ENCODE peak calls at places on chromosomes 6 and 20, in seven cellular contexts. One of them, this sample, is unnamed.

GRCh38 chr6:74946961-74947360 is 258.9 kb downstream of the COL12A1 start:
- DNase-seq in NT2/D1: no peak
- DNase-seq in neuronal stem cell: no peak
- DNase-seq in ovary: no peak
- DNase-seq in upper lobe of right lung: no peak
- DNase-seq in GM12878: no peak
- DNase-seq in IMR-90: peak; percentile 78
- DNase-seq in this sample: peak; percentile 45

GRCh38 chr20:17888044-17888443 is 80.5 kb downstream of the SNX5 start:
- DNase-seq in neuronal stem cell: no peak
- DNase-seq in upper lobe of right lung: no peak
- DNase-seq in NT2/D1: no peak
- DNase-seq in GM12878: no peak
- DNase-seq in ovary: no peak
- DNase-seq in IMR-90: no peak
- DNase-seq in this sample: no peak

GRCh38 chr6:166567107-166567506 is 19.4 kb downstream of the RAMACL start:
- DNase-seq in GM12878: no peak
- DNase-seq in IMR-90: peak; percentile 99
- DNase-seq in NT2/D1: no peak
- DNase-seq in ovary: no peak
- DNase-seq in neuronal stem cell: no peak
- DNase-seq in upper lobe of right lung: no peak
- DNase-seq in this sample: peak; percentile 78

GRCh38 chr6:149484733-149485700 is at the start of gene ZC3H12D:
- DNase-seq in IMR-90: peak; percentile 33
- DNase-seq in upper lobe of right lung: peak; percentile 75
- DNase-seq in neuronal stem cell: no peak
- DNase-seq in NT2/D1: no peak
- DNase-seq in ovary: no peak
- DNase-seq in GM12878: no peak
- DNase-seq in this sample: peak; percentile 18

GRCh38 chr6:43171284-43172126 is 436 bp downstream of the SRF start:
- DNase-seq in ovary: peak; percentile 63
- DNase-seq in GM12878: no peak
- DNase-seq in IMR-90: no peak
- DNase-seq in upper lobe of right lung: peak; percentile 69
- DNase-seq in NT2/D1: no peak
- DNase-seq in neuronal stem cell: no peak
- DNase-seq in this sample: peak; percentile 63

GRCh38 chr20:37901667-37902503 is 1.0 kb upstream of the VSTM2L start:
- DNase-seq in IMR-90: peak; percentile 60
- DNase-seq in neuronal stem cell: no peak
- DNase-seq in NT2/D1: no peak
- DNase-seq in ovary: peak; percentile 33
- DNase-seq in GM12878: no peak
- DNase-seq in upper lobe of right lung: no peak
- DNase-seq in this sample: peak; percentile 40

GRCh38 chr20:43799741-43800140 is 72.9 kb upstream of the GTSF1L start:
- DNase-seq in GM12878: no peak
- DNase-seq in upper lobe of right lung: no peak
- DNase-seq in neuronal stem cell: no peak
- DNase-seq in NT2/D1: no peak
- DNase-seq in ovary: no peak
- DNase-seq in IMR-90: no peak
- DNase-seq in this sample: no peak

GRCh38 chr20:33482581-33482980 is 7.3 kb upstream of the CBFA2T2 start:
- DNase-seq in neuronal stem cell: no peak
- DNase-seq in GM12878: no peak
- DNase-seq in upper lobe of right lung: peak; percentile 4
- DNase-seq in ovary: no peak
- DNase-seq in NT2/D1: no peak
- DNase-seq in IMR-90: no peak
- DNase-seq in this sample: no peak

GRCh38 chr6:130322673-130323268 is 43.0 kb upstream of the TMEM200A start:
- DNase-seq in upper lobe of right lung: no peak
- DNase-seq in IMR-90: peak; percentile 82
- DNase-seq in GM12878: peak; percentile 17
- DNase-seq in neuronal stem cell: peak; percentile 39
- DNase-seq in NT2/D1: peak; percentile 39
- DNase-seq in ovary: peak; percentile 37
- DNase-seq in this sample: peak; percentile 90

GRCh38 chr20:58182521-58183140 is 45.8 kb downstream of the ANKRD60 start:
- DNase-seq in IMR-90: no peak
- DNase-seq in ovary: no peak
- DNase-seq in NT2/D1: no peak
- DNase-seq in GM12878: no peak
- DNase-seq in neuronal stem cell: no peak
- DNase-seq in upper lobe of right lung: no peak
- DNase-seq in this sample: no peak

GRCh38 chr20:7627734-7628663 is 312.3 kb downstream of the HAO1 start:
- DNase-seq in neuronal stem cell: no peak
- DNase-seq in upper lobe of right lung: no peak
- DNase-seq in IMR-90: no peak
- DNase-seq in ovary: no peak
- DNase-seq in NT2/D1: no peak
- DNase-seq in GM12878: no peak
- DNase-seq in this sample: peak; percentile 26

GRCh38 chr6:76992553-76992952 is 470.7 kb downstream of the HTR1B start:
- DNase-seq in IMR-90: no peak
- DNase-seq in ovary: no peak
- DNase-seq in neuronal stem cell: no peak
- DNase-seq in GM12878: no peak
- DNase-seq in NT2/D1: no peak
- DNase-seq in upper lobe of right lung: no peak
- DNase-seq in this sample: no peak

GRCh38 chr6:38715016-38715809 is at the start of gene DNAH8:
- DNase-seq in IMR-90: no peak
- DNase-seq in NT2/D1: no peak
- DNase-seq in GM12878: no peak
- DNase-seq in neuronal stem cell: no peak
- DNase-seq in ovary: no peak
- DNase-seq in upper lobe of right lung: no peak
- DNase-seq in this sample: peak; percentile 47

GRCh38 chr6:127186889-127187288 is 68.4 kb downstream of the RSPO3 start:
- DNase-seq in NT2/D1: no peak
- DNase-seq in upper lobe of right lung: peak; percentile 91
- DNase-seq in GM12878: no peak
- DNase-seq in IMR-90: no peak
- DNase-seq in ovary: peak; percentile 12
- DNase-seq in neuronal stem cell: no peak
- DNase-seq in this sample: no peak

GRCh38 chr6:97548354-97548753 is 265.3 kb upstream of the MMS22L start:
- DNase-seq in GM12878: no peak
- DNase-seq in neuronal stem cell: no peak
- DNase-seq in upper lobe of right lung: no peak
- DNase-seq in IMR-90: no peak
- DNase-seq in NT2/D1: no peak
- DNase-seq in ovary: no peak
- DNase-seq in this sample: no peak

GRCh38 chr20:12970372-12970821 is 38.4 kb upstream of the SPTLC3 start:
- DNase-seq in upper lobe of right lung: no peak
- DNase-seq in neuronal stem cell: peak; percentile 15
- DNase-seq in GM12878: no peak
- DNase-seq in IMR-90: peak; percentile 51
- DNase-seq in NT2/D1: peak; percentile 6
- DNase-seq in ovary: no peak
- DNase-seq in this sample: peak; percentile 77

GRCh38 chr6:43827898-43828297 is 57.9 kb downstream of the VEGFA start:
- DNase-seq in GM12878: no peak
- DNase-seq in IMR-90: no peak
- DNase-seq in neuronal stem cell: no peak
- DNase-seq in NT2/D1: no peak
- DNase-seq in upper lobe of right lung: no peak
- DNase-seq in ovary: no peak
- DNase-seq in this sample: no peak

GRCh38 chr6:55100729-55101128 is 73.6 kb upstream of the HCRTR2 start:
- DNase-seq in upper lobe of right lung: no peak
- DNase-seq in NT2/D1: no peak
- DNase-seq in IMR-90: no peak
- DNase-seq in ovary: no peak
- DNase-seq in GM12878: no peak
- DNase-seq in neuronal stem cell: no peak
- DNase-seq in this sample: no peak

GRCh38 chr6:39005774-39006173 is 42.8 kb upstream of the GLP1R start:
- DNase-seq in ovary: no peak
- DNase-seq in GM12878: no peak
- DNase-seq in IMR-90: no peak
- DNase-seq in neuronal stem cell: no peak
- DNase-seq in NT2/D1: no peak
- DNase-seq in upper lobe of right lung: no peak
- DNase-seq in this sample: no peak

GRCh38 chr6:53741001-53741400 is 53.8 kb upstream of the LRRC1 start:
- DNase-seq in ovary: no peak
- DNase-seq in upper lobe of right lung: no peak
- DNase-seq in GM12878: no peak
- DNase-seq in IMR-90: no peak
- DNase-seq in neuronal stem cell: no peak
- DNase-seq in NT2/D1: no peak
- DNase-seq in this sample: no peak

GRCh38 chr6:86775893-86776292 is 161.4 kb upstream of the HTR1E start:
- DNase-seq in GM12878: no peak
- DNase-seq in upper lobe of right lung: no peak
- DNase-seq in NT2/D1: no peak
- DNase-seq in neuronal stem cell: no peak
- DNase-seq in IMR-90: no peak
- DNase-seq in ovary: no peak
- DNase-seq in this sample: no peak

GRCh38 chr6:155171109-155171746 is 92.6 kb upstream of the CLDN20 start:
- DNase-seq in NT2/D1: no peak
- DNase-seq in ovary: peak; percentile 29
- DNase-seq in GM12878: peak; percentile 79
- DNase-seq in neuronal stem cell: no peak
- DNase-seq in upper lobe of right lung: no peak
- DNase-seq in IMR-90: peak; percentile 89
- DNase-seq in this sample: peak; percentile 90
- H3K4me3 ChIP-seq in NT2/D1: no peak overlapping the region
- H3K4me3 ChIP-seq in ovary: no peak overlapping the region
- H3K4me3 ChIP-seq in GM12878: peak overlapping the region; percentile 56
- H3K4me3 ChIP-seq in neuronal stem cell: no peak overlapping the region
- H3K4me3 ChIP-seq in upper lobe of right lung: peak overlapping the region; percentile 0
- H3K4me3 ChIP-seq in IMR-90: no peak overlapping the region
- H3K4me3 ChIP-seq in this sample: peak overlapping the region; percentile 70

GRCh38 chr6:123529058-123529457 is 107.7 kb downstream of the TRDN start:
- DNase-seq in upper lobe of right lung: no peak
- DNase-seq in NT2/D1: no peak
- DNase-seq in GM12878: no peak
- DNase-seq in ovary: no peak
- DNase-seq in neuronal stem cell: no peak
- DNase-seq in IMR-90: no peak
- DNase-seq in this sample: no peak
- H3K4me3 ChIP-seq in upper lobe of right lung: no peak overlapping the region
- H3K4me3 ChIP-seq in NT2/D1: no peak overlapping the region
- H3K4me3 ChIP-seq in GM12878: no peak overlapping the region
- H3K4me3 ChIP-seq in ovary: no peak overlapping the region
- H3K4me3 ChIP-seq in neuronal stem cell: no peak overlapping the region
- H3K4me3 ChIP-seq in IMR-90: no peak overlapping the region
- H3K4me3 ChIP-seq in this sample: no peak overlapping the region

GRCh38 chr6:125797934-125798444 is 7.2 kb downstream of the NCOA7 start:
- DNase-seq in neuronal stem cell: no peak
- DNase-seq in GM12878: no peak
- DNase-seq in IMR-90: no peak
- DNase-seq in NT2/D1: no peak
- DNase-seq in ovary: no peak
- DNase-seq in upper lobe of right lung: no peak
- DNase-seq in this sample: no peak

GRCh38 chr6:125798734-125799510 is 8.2 kb downstream of the NCOA7 start:
- DNase-seq in GM12878: peak; percentile 72
- DNase-seq in NT2/D1: no peak
- DNase-seq in neuronal stem cell: no peak
- DNase-seq in ovary: no peak
- DNase-seq in IMR-90: no peak
- DNase-seq in upper lobe of right lung: no peak
- DNase-seq in this sample: no peak

GRCh38 chr6:125795301-125795700 is 4.5 kb downstream of the NCOA7 start:
- DNase-seq in upper lobe of right lung: no peak
- DNase-seq in GM12878: no peak
- DNase-seq in ovary: no peak
- DNase-seq in IMR-90: no peak
- DNase-seq in NT2/D1: no peak
- DNase-seq in neuronal stem cell: no peak
- DNase-seq in this sample: no peak

GRCh38 chr6:125794342-125795137 is 3.8 kb downstream of the NCOA7 start:
- DNase-seq in NT2/D1: no peak
- DNase-seq in upper lobe of right lung: no peak
- DNase-seq in ovary: no peak
- DNase-seq in GM12878: no peak
- DNase-seq in IMR-90: peak; percentile 55
- DNase-seq in neuronal stem cell: no peak
- DNase-seq in this sample: peak; percentile 82

DNA sequence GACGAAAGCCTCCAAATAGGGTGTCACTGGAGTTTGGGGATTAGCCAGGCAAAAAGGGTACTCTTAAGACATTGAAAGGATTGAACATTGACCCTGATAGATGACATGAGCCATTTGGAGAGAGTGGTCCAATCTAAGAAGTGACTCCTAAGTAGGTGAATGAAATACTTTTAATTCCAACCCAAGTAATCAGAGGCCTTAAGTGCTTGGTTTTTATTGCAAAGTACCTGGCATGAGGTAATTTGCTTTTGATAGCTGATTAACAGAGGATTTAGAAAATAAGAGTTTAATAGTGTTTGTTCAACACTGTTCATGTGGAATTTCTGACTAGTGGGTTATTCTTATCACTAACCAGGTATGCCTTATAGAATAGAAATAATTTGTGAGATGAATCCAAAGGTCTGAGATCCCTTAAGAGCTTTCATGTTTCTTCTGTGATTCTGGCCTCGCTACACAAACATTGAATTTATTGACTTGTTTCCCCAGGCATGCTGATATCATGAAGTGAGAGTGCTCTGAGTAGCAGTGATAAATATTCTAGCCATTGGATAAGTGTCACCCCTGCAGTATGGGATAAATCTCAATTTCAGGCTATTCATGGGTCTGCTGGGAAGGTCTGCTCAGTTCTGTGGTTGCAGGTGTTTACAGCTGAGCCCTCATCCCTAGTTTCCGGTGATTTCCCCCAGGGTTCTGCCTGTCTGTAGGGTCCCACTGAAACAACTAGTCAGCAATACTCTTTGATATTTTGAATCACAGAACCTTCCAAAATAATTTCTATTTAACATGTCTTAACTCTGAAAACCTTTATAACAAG is 6.6 kb downstream of the NCOA7 start:
- DNase-seq in ovary: no peak
- DNase-seq in IMR-90: no peak
- DNase-seq in NT2/D1: no peak
- DNase-seq in upper lobe of right lung: no peak
- DNase-seq in neuronal stem cell: no peak
- DNase-seq in GM12878: no peak
- DNase-seq in this sample: no peak
- H3K4me3 ChIP-seq in ovary: no peak overlapping the region
- H3K4me3 ChIP-seq in IMR-90: no peak overlapping the region
- H3K4me3 ChIP-seq in NT2/D1: no peak overlapping the region
- H3K4me3 ChIP-seq in upper lobe of right lung: no peak overlapping the region
- H3K4me3 ChIP-seq in neuronal stem cell: no peak overlapping the region
- H3K4me3 ChIP-seq in GM12878: peak overlapping the region; percentile 26
- H3K4me3 ChIP-seq in this sample: no peak overlapping the region

DNA sequence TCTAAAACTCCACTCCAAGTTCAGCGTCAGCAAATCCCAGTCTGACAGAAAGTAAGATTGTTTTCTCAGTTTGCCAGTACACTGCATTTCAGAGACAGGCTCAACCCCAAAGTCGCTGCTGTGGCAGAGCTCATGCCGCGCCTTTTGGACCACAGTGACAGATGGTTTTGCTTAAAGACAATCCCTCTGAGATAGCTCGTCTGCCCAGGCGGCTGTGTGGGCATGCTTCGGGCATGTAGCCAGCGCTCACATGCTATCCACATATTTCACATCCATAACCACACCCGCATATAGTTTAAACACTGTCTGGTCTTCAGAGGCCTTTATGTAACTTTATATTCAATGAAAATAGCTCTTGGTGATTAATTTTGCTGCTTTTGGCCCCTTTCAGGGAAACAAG is 14.7 kb upstream of the PXDC1 start:
- DNase-seq in neuronal stem cell: no peak
- DNase-seq in upper lobe of right lung: no peak
- DNase-seq in NT2/D1: no peak
- DNase-seq in ovary: no peak
- DNase-seq in GM12878: no peak
- DNase-seq in IMR-90: no peak
- DNase-seq in this sample: peak; percentile 93
- H3K4me3 ChIP-seq in neuronal stem cell: no peak overlapping the region
- H3K4me3 ChIP-seq in upper lobe of right lung: no peak overlapping the region
- H3K4me3 ChIP-seq in NT2/D1: no peak overlapping the region
- H3K4me3 ChIP-seq in ovary: no peak overlapping the region
- H3K4me3 ChIP-seq in GM12878: no peak overlapping the region
- H3K4me3 ChIP-seq in IMR-90: no peak overlapping the region
- H3K4me3 ChIP-seq in this sample: no peak overlapping the region

This sample was measured in adipocyte.